ENCODE peak calls at places on chromosomes 4 and X, in nine cellular contexts. P is stomach, Z is HepG2, F is transverse colon, K is ovary, E is suprapubic skin, R is H1, U is sigmoid colon, G is K562. V is an unnamed sample.

GRCh38 chrX:153885968-153886903 is at the start of gene L1CAM:
- DNase-seq in K (no peak), F (no peak), E (no peak), R (no peak), P (no peak), Z (no peak), G (peak; percentile 85), U (no peak), V (no peak)

GRCh38 chr4:143641406-143641805 is 59.1 kb downstream of the FREM3 start:
- DNase-seq in P (no peak), R (no peak), Z (no peak), U (no peak), E (no peak), F (no peak), K (no peak), G (no peak), V (no peak)

GRCh38 chr4:184598753-184599491 is 50.3 kb downstream of the CASP3 start:
- DNase-seq in E (no peak), P (peak; percentile 69), G (no peak), R (no peak), F (no peak), K (no peak), Z (no peak), U (no peak), V (no peak)

GRCh38 chrX:115337735-115338134 is 48.2 kb downstream of the LUZP4 start:
- DNase-seq in K (peak; percentile 16), R (no peak), Z (no peak), U (no peak), P (no peak), E (no peak), G (no peak), F (no peak), V (no peak)

GRCh38 chr4:128861856-128862518 is 52.5 kb downstream of the JADE1 start:
- DNase-seq in R (no peak), P (no peak), U (no peak), G (no peak), F (no peak), Z (no peak), E (no peak), K (no peak), V (no peak)

GRCh38 chr4:6591781-6592180 is 16.8 kb downstream of the MAN2B2 start:
- DNase-seq in Z (no peak), G (no peak), E (no peak), R (no peak), K (no peak), P (no peak), F (no peak), U (no peak), V (no peak)

GRCh38 chrX:13377537-13377936 is 57.7 kb upstream of the ATXN3L start:
- DNase-seq in U (no peak), Z (no peak), F (no peak), E (no peak), R (no peak), G (no peak), P (no peak), K (peak; percentile 22), V (no peak)

GRCh38 chrX:153474718-153475117 is 4.3 kb upstream of the HAUS7 start:
- DNase-seq in U (peak; percentile 87), Z (no peak), F (peak; percentile 26), E (no peak), G (peak; percentile 73), R (no peak), P (peak; percentile 43), K (peak; percentile 77), V (no peak)

DNA sequence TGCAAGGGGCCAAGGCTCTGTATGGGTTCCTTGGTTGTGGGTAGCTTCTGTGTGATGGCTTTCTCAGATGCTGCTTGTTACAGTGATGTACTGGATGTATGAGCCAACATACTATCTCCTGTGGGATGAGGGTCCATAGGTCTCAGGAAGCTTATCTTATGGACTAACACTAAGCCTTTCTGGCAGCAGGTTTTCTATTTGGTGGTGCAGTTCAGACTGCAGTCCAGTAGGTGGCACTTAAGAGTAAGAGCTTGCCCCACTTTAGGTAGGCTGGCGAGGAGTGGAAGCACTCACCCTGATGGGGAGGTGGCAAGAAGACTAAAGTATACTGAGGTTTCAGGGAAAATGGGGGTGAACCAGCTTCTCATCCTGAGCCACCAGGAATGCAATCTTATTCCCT is 306.7 kb upstream of the MAOA start:
- DNase-seq in P (peak; percentile 51), U (no peak), G (peak; percentile 20), K (no peak), F (peak; percentile 41), Z (peak; percentile 44), E (no peak), R (no peak), V (no peak)
- TF ChIP-seq EP300 in P (no peak), U (no peak), G (no peak), K (no peak), F (no peak), Z (no peak), E (no peak), R (no peak), V (no peak)

GRCh38 chrX:74784629-74785028 is 140.6 kb downstream of the NEXMIF start:
- DNase-seq in Z (no peak), R (no peak), U (no peak), F (no peak), E (no peak), K (no peak), P (no peak), G (no peak), V (no peak)

GRCh38 chrX:74788545-74789086 is 136.6 kb downstream of the NEXMIF start:
- DNase-seq in G (no peak), E (no peak), K (no peak), R (no peak), F (no peak), Z (no peak), U (no peak), P (no peak), V (no peak)
- TF ChIP-seq CTCF in G (no peak), E (no peak), K (no peak), R (no peak), F (no peak), Z (no peak), U (no peak), P (no peak), V (no peak)

GRCh38 chr4:74230902-74231499 is 73.1 kb downstream of the MTHFD2L start:
- DNase-seq in P (peak; percentile 52), U (no peak), F (peak; percentile 74), K (no peak), R (no peak), G (no peak), E (no peak), Z (no peak), V (no peak)
- TF ChIP-seq EP300 in P (no peak), U (no peak), F (no peak), K (no peak), R (no peak), G (no peak), E (no peak), Z (no peak), V (no peak)

DNA sequence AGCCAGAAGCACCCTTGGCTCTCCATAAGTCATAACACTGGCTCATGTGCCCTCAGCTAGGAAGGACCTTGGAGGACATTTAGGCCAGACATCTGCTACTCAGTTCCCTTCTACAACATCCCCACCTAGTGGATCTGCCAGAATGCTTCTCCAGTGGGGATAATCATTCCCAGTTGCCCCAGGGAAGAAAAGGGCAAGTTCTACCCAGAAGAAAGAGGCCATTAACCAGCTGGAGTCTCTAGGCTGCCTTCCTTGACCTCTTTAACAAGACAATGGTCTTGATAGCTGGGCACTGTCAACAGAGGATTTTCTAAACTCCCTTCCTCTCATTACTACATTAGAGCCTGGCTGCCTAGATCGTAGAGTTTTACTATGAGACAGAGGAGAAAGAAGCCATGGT is 42.0 kb downstream of the LGI2 start:
- DNase-seq in P (no peak), G (no peak), R (peak; percentile 67), K (no peak), Z (peak; percentile 13), F (no peak), E (no peak), U (no peak), V (no peak)
- TF ChIP-seq CTCF in P (no peak), G (peak; percentile 56), R (peak; percentile 46), K (no peak), Z (peak; percentile 53), F (no peak), E (no peak), U (no peak), V (no peak)

GRCh38 chr4:159298502-159298901 is 195.6 kb downstream of the RAPGEF2 start:
- DNase-seq in K (no peak), R (no peak), U (no peak), G (no peak), F (no peak), E (no peak), P (no peak), Z (no peak), V (no peak)
- TF ChIP-seq EP300 in K (no peak), R (no peak), U (no peak), G (no peak), F (no peak), E (no peak), P (no peak), Z (no peak), V (no peak)

GRCh38 chrX:11447418-11447817 is 154.2 kb downstream of the AMELX start:
- DNase-seq in F (no peak), G (no peak), K (no peak), U (no peak), P (no peak), E (no peak), Z (no peak), R (no peak), V (no peak)

GRCh38 chrX:11444052-11444451 is 150.8 kb downstream of the AMELX start:
- DNase-seq in K (no peak), U (no peak), G (no peak), F (no peak), Z (no peak), P (no peak), E (no peak), R (no peak), V (no peak)

GRCh38 chrX:11446951-11447350 is 153.7 kb downstream of the AMELX start:
- DNase-seq in G (no peak), U (no peak), R (no peak), F (no peak), E (no peak), Z (no peak), K (no peak), P (no peak), V (no peak)

GRCh38 chrX:11446331-11446730 is 153.1 kb downstream of the AMELX start:
- DNase-seq in R (no peak), E (no peak), K (no peak), F (no peak), Z (no peak), G (no peak), P (no peak), U (no peak), V (no peak)

DNA sequence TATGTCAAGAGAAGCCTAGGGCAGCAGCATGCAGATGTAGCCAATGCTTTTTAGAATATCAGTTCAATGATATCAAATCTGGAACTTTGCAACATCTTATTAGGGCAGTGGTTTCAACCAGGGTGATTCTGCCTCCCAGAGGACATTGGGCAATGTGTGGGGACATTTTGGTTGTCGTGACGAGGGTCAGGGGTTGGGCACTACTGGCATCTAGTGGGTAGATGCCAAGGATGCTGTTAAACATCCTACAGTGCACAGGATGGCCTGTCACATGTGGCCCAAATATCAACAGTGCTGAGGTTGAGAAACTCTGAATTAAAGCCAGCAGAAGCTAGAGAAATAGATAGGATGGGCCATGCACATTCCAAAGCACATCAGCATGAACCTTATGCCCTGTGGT is 152.3 kb downstream of the AMELX start:
- DNase-seq in E (no peak), F (no peak), R (no peak), U (no peak), G (no peak), K (no peak), Z (no peak), P (no peak), V (no peak)
- TF ChIP-seq CTCF in E (no peak), F (no peak), R (no peak), U (no peak), G (peak; percentile 17), K (no peak), Z (no peak), P (no peak), V (no peak)

V was measured in tibial nerve.